ENCODE peak calls at places on chromosomes 11 and 22, in seven cellular contexts. Y is ascending aorta, I is body of pancreas, M is Panc1, B is HCT116, K is bronchial epithelial cell, X is IMR-90. D is an unnamed sample.

GRCh38 chr11:72771507-72771906 is 19.3 kb upstream of the ARAP1 start:
- DNase-seq in X (peak), I (no peak), M (no peak), K (peak), Y (no peak), B (no peak), D (no peak)

GRCh38 chr11:119337581-119338317 is 2.9 kb downstream of the C1QTNF5 start:
- DNase-seq in X (peak), Y (no peak), M (no peak), K (no peak), B (no peak), I (no peak), D (peak)

GRCh38 chr22:49228431-49229037 is 599.1 kb downstream of the BRD1 start:
- DNase-seq in Y (no peak), X (no peak), M (no peak), K (no peak), I (no peak), B (no peak), D (no peak)

GRCh38 chr11:76799061-76799804 is 16.1 kb downstream of the TSKU start:
- DNase-seq in X (peak), I (peak), B (no peak), M (no peak), K (peak), Y (no peak), D (peak)

GRCh38 chr22:47333625-47334024 is 571.2 kb downstream of the TBC1D22A start:
- DNase-seq in I (no peak), B (peak), K (peak), X (peak), M (no peak), Y (no peak), D (no peak)

GRCh38 chr11:103749158-103749557 is 287.3 kb upstream of the DDI1 start:
- DNase-seq in K (peak), X (peak), B (no peak), M (no peak), Y (no peak), I (no peak), D (no peak)

GRCh38 chr11:134254433-134254832 is 1.1 kb downstream of the ACAD8 start:
- DNase-seq in K (no peak), M (no peak), I (no peak), Y (no peak), X (no peak), B (no peak), D (no peak)

GRCh38 chr11:134510171-134510570 is 98.1 kb upstream of the B3GAT1 start:
- DNase-seq in B (no peak), X (no peak), K (no peak), M (no peak), Y (no peak), I (no peak), D (no peak)

GRCh38 chr22:37624017-37624365 is 15.4 kb downstream of the GGA1 start:
- DNase-seq in B (no peak), I (no peak), Y (no peak), M (no peak), K (no peak), X (no peak), D (no peak)

GRCh38 chr22:37481347-37481907 is 4.8 kb downstream of the MFNG start:
- DNase-seq in K (no peak), M (no peak), I (no peak), B (no peak), Y (no peak), X (no peak), D (no peak)

GRCh38 chr11:124798991-124799383 is 1.2 kb downstream of the MSANTD2 start:
- DNase-seq in K (peak), B (no peak), X (peak), I (no peak), Y (no peak), M (no peak), D (no peak)

GRCh38 chr11:19660076-19660475 is 52.6 kb upstream of the NAV2 start:
- DNase-seq in K (peak), I (no peak), Y (no peak), X (peak), M (peak), B (peak), D (no peak)

GRCh38 chr11:28274216-28274615 is 166.0 kb downstream of the METTL15 start:
- DNase-seq in I (no peak), K (no peak), Y (no peak), X (no peak), M (no peak), B (no peak), D (no peak)

GRCh38 chr11:27926981-27927481 is 180.9 kb downstream of the KIF18A start:
- DNase-seq in M (no peak), I (no peak), B (no peak), K (peak), X (peak), Y (no peak), D (no peak)

GRCh38 chr11:6609502-6610015 is 2.5 kb downstream of the TAF10 start:
- DNase-seq in B (no peak), M (no peak), Y (no peak), K (no peak), X (no peak), I (no peak), D (no peak)

GRCh38 chr22:34973926-34974325 is 92.0 kb upstream of the ISX start:
- DNase-seq in M (no peak), K (no peak), I (no peak), B (no peak), X (no peak), Y (no peak), D (no peak)

GRCh38 chr22:34976886-34977285 is 89.1 kb upstream of the ISX start:
- DNase-seq in Y (no peak), B (no peak), M (no peak), K (no peak), I (no peak), X (no peak), D (no peak)

GRCh38 chr22:34976474-34976873 is 89.5 kb upstream of the ISX start:
- DNase-seq in B (no peak), Y (no peak), M (no peak), X (no peak), I (no peak), K (no peak), D (no peak)

GRCh38 chr22:34973016-34973415 is 92.9 kb upstream of the ISX start:
- DNase-seq in Y (no peak), M (no peak), K (no peak), I (no peak), X (no peak), B (no peak), D (no peak)

GRCh38 chr22:34975721-34976120 is 90.2 kb upstream of the ISX start:
- DNase-seq in X (no peak), K (peak), I (no peak), B (no peak), Y (no peak), M (no peak), D (no peak)
- TF ChIP-seq CTCF in X (no peak), K (no peak), I (no peak), B (peak), Y (no peak), M (peak), D (no peak)

GRCh38 chr11:107009190-107009589 is 9.1 kb downstream of the GUCY1A2 start:
- DNase-seq in I (no peak), K (no peak), Y (no peak), B (no peak), X (no peak), M (no peak), D (no peak)
- TF ChIP-seq CTCF in I (no peak), K (no peak), Y (no peak), B (peak), X (no peak), M (peak), D (no peak)

GRCh38 chr22:22974795-22975580 is 87.4 kb downstream of the IGLL5 start:
- DNase-seq in B (no peak), Y (no peak), I (no peak), M (no peak), K (no peak), X (no peak), D (no peak)

GRCh38 chr22:22974156-22974555 is 86.5 kb downstream of the IGLL5 start:
- DNase-seq in Y (no peak), K (no peak), M (no peak), I (no peak), X (no peak), B (no peak), D (no peak)

GRCh38 chr22:22977479-22978200 is 90.0 kb downstream of the IGLL5 start:
- DNase-seq in K (no peak), Y (no peak), I (no peak), M (no peak), X (no peak), B (no peak), D (no peak)

GRCh38 chr22:22978637-22979036 is 91.0 kb downstream of the IGLL5 start:
- DNase-seq in B (no peak), Y (no peak), K (no peak), I (no peak), X (no peak), M (no peak), D (no peak)

DNA sequence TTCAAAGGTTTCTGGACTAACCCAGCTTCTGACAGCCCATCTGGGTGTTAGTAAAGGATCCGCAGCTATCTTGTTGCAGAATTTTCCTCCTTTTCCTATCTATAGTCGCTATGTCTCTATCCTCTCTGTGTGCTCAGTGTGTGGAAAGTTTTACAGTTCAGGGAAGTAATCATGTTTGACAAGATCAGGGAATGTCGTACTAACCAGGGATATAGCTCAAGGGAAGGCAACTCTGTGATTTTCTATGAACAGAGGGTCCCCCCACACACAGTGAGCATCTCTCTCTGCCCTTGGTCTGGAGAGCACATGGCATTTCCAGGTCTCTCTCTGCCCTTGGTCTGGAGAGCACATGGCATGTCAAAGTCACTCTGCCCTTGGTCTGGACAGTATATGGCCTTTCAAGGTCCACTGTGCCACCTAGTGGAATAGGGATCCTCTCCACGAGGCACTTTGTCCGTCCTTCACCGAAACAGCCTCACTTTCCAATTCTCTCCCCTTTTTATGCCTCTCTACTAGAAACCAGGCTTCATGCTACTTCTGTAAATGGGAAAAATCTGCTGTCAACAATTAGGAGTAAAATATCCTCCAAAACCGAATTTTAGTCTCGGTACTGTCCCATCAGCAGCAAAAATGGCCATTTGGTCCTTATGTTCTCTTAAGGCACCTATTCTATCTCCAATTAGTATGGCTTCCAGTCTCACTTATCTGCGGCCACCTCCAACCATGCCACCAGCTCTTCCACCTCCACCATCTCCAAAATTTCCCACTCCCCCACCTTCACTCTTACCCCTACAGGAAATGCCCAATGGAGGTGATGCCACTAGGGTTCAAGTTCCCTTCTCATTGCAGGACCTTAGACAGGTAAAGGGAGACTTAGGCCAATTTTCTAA is 88.7 kb downstream of the IGLL5 start:
- DNase-seq in I (no peak), Y (no peak), B (no peak), M (no peak), K (no peak), X (no peak), D (no peak)
- TF ChIP-seq CTCF in I (no peak), Y (no peak), B (peak), M (peak), K (no peak), X (no peak), D (no peak)

GRCh38 chr22:29726104-29726503 is 6.3 kb downstream of the CABP7 start:
- DNase-seq in Y (no peak), K (no peak), B (no peak), M (no peak), X (no peak), I (no peak), D (no peak)

GRCh38 chr22:29729161-29729560 is 9.4 kb downstream of the CABP7 start:
- DNase-seq in M (no peak), K (no peak), B (no peak), X (no peak), I (no peak), Y (no peak), D (no peak)

GRCh38 chr22:29726512-29727247 is 6.9 kb downstream of the CABP7 start:
- DNase-seq in M (no peak), B (no peak), X (no peak), I (no peak), K (no peak), Y (no peak), D (no peak)

GRCh38 chr22:29724843-29725242 is 5.0 kb downstream of the CABP7 start:
- DNase-seq in I (no peak), M (no peak), B (no peak), K (no peak), Y (no peak), X (no peak), D (no peak)

DNA sequence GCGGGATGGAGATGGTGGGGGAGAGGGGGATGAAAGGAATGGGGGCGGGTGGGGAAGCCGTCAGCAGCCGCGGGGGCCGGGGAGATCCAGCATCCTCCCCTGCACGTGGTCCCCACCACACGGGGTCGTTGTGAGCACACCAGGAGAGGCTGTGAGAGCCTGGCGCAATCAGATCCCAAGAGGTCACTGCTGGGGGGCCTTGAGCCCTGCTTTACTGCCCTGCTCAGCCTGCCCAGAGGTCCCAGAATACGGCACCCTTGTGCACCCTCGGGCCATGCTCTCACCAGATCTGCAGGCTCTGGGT is 7.4 kb downstream of the CABP7 start:
- DNase-seq in B (no peak), X (peak), M (no peak), K (no peak), I (peak), Y (no peak), D (no peak)
- TF ChIP-seq CTCF in B (no peak), X (peak), M (no peak), K (peak), I (peak), Y (no peak), D (no peak)

GRCh38 chr11:2662024-2662312 is 37.8 kb downstream of the KCNQ1OT1 start:
- DNase-seq in I (no peak), B (no peak), Y (no peak), K (no peak), X (no peak), M (no peak), D (no peak)
- TF ChIP-seq CTCF in I (no peak), B (no peak), Y (no peak), K (no peak), X (no peak), M (no peak), D (no peak)

GRCh38 chr11:79019981-79020380 is 420.8 kb downstream of the TENM4 start:
- DNase-seq in K (no peak), Y (no peak), M (no peak), B (no peak), X (no peak), I (no peak), D (no peak)
- TF ChIP-seq CTCF in K (no peak), Y (no peak), M (no peak), B (no peak), X (no peak), I (no peak), D (no peak)

GRCh38 chr11:38345286-38345685 is 1747.2 kb upstream of the RAG2 start:
- DNase-seq in X (no peak), B (no peak), Y (no peak), M (no peak), K (peak), I (no peak), D (no peak)

DNA sequence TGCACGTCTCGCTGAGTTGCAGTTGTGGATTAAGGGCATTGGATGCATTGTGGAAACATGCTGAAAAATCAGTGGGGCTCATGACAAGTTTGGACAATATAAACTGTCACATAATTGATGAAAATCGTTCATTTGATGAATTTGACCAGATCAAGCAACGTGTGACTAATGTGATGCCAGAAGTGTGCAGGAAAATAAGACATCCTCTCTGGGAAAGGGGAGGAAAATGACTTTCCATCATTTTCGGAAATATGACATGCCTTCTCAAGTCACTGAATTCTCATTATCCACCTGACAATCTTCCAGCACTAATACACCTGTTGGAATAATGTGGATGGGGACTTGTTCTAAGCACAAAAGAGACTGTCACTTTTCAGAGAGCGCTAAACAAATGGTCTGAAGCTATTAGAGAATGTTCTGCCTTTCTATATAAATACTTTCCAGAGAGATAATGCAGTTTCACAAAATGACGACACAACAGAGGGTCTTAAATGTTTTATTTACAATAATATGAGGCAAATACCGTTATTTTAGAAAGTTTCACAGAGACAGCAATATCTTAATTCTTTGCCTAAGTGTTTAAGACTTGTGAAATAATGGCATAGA is 1741.9 kb upstream of the RAG2 start:
- DNase-seq in X (no peak), M (no peak), I (no peak), B (no peak), Y (no peak), K (no peak), D (no peak)
- TF ChIP-seq CTCF in X (no peak), M (no peak), I (no peak), B (no peak), Y (no peak), K (no peak), D (no peak)

DNA sequence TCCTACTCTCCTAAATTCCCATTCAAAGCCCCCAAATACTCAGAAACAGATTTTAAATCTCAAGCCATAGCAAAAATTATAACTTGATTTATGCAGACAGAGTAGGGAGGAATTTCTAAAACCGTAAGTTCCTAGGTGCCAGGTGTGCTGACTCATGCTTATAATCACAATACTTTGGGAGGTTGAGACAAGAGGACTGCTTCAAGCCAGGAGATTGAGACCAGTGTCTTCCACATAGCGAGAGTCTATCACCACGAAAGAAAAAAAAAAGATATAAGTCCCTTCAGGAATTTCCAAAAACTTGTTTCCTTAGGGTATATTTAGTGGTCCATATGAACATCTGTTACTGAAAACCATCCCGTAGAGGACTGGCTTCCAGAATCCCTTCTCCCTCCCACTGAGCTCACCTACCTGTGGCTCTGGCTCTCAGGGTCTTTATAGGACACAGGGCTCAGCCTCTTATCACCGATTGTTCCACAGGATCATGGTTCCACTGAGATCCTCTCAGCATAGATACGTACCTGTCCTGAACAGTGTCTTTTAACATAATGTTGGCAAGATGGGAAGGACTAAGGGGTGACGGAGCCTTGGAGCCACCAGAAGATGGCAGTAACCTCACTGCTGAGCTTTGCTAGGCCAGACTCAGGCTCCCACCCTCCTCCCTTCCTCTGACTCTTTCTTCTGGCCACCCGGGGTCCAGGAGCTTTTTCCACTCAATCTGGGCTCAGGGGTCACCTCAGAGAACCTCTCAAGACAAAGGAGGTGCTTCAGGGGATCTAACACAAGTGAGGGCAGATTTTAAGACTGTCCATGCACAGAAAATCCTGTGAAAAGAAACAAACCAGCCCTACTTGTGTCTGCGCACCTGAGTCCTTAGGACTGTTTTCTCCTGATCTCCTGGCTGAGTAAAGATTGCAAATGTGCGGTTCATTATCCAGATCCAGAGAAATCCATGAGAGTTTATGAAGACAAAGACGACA is 117.5 kb upstream of the TOP3B start:
- DNase-seq in X (peak), I (no peak), Y (no peak), M (no peak), K (peak), B (peak), D (no peak)
- TF ChIP-seq CTCF in X (peak), I (no peak), Y (no peak), M (peak), K (peak), B (peak), D (no peak)

D was measured in mesothelial cell of epicardium.